ENCODE peak calls at places on chromosome 17, in eight cellular contexts. C is CD8-positive, alpha-beta memory T cell; D is left ventricle myocardium inferior; Y is A549; V is mesenchymal stem cell; E is tibial nerve; L is ovary; F is CD4-positive, CD25-positive, alpha-beta regulatory T cell. X is an unnamed sample.

GRCh38 chr17:72514888-72515287 is 394.1 kb downstream of the SOX9 start:
- DNase-seq in E (peak; percentile 11), D (peak; percentile 53), L (peak; percentile 76), C (no peak), F (no peak), Y (no peak), V (no peak), X (no peak)

GRCh38 chr17:77803726-77804125 is 154.8 kb upstream of the TNRC6C start:
- DNase-seq in E (no peak), L (no peak), Y (no peak), D (no peak), F (no peak), C (no peak), V (no peak), X (no peak)

GRCh38 chr17:41917957-41918391 is 777 bp downstream of the ACLY start:
- DNase-seq in L (peak; percentile 79), C (peak; percentile 44), V (peak; percentile 44), F (peak; percentile 26), D (peak; percentile 70), Y (no peak), E (peak; percentile 16), X (peak; percentile 32)

GRCh38 chr17:75722076-75722475 is 817 bp downstream of the ITGB4 start:
- DNase-seq in C (no peak), D (no peak), F (no peak), E (no peak), L (no peak), V (no peak), Y (no peak), X (no peak)

GRCh38 chr17:32875230-32875903 is 1.6 kb downstream of the MYO1D start:
- DNase-seq in Y (no peak), D (no peak), F (no peak), V (no peak), C (no peak), E (no peak), L (no peak), X (no peak)

GRCh38 chr17:41705271-41705991 is 6.7 kb upstream of the GAST start:
- DNase-seq in E (no peak), F (no peak), L (peak; percentile 70), D (no peak), Y (no peak), C (no peak), V (peak; percentile 74), X (no peak)

GRCh38 chr17:67362173-67362572 is 4.2 kb downstream of the PSMD12 start:
- DNase-seq in E (no peak), L (no peak), C (no peak), D (no peak), F (no peak), V (no peak), Y (no peak), X (no peak)

GRCh38 chr17:40422990-40423611 is 5.4 kb upstream of the TOP2A start:
- DNase-seq in C (no peak), E (no peak), F (no peak), L (no peak), D (no peak), Y (peak; percentile 65), V (peak; percentile 11), X (no peak)

GRCh38 chr17:7098802-7099459 is 15.7 kb downstream of the ASGR2 start:
- DNase-seq in C (no peak), D (no peak), F (no peak), L (no peak), E (no peak), V (no peak), Y (no peak), X (peak; percentile 60)

GRCh38 chr17:55407641-55408566 is 13.7 kb downstream of the MMD start:
- DNase-seq in Y (no peak), V (no peak), C (no peak), L (no peak), D (no peak), E (no peak), F (no peak), X (no peak)

GRCh38 chr17:31266042-31266441 is 31.0 kb downstream of the OMG start:
- DNase-seq in V (peak; percentile 9), L (no peak), C (no peak), E (no peak), Y (no peak), D (no peak), F (no peak), X (no peak)

GRCh38 chr17:76179496-76180467 is 38.7 kb upstream of the FOXJ1 start:
- DNase-seq in L (no peak), Y (no peak), E (no peak), C (no peak), D (no peak), V (peak; percentile 37), F (peak; percentile 15), X (no peak)

GRCh38 chr17:11446316-11446715 is 152.0 kb upstream of the DNAH9 start:
- DNase-seq in E (no peak), F (no peak), L (no peak), Y (no peak), C (no peak), V (no peak), D (no peak), X (no peak)

GRCh38 chr17:76318586-76318985 is 10.5 kb upstream of the QRICH2 start:
- DNase-seq in L (no peak), F (no peak), E (no peak), D (no peak), C (no peak), Y (no peak), V (no peak), X (no peak)

GRCh38 chr17:37671028-37671812 is 28.0 kb upstream of the DDX52 start:
- DNase-seq in F (no peak), C (no peak), V (no peak), D (no peak), Y (no peak), L (no peak), E (no peak), X (no peak)

GRCh38 chr17:66920426-66920825 is 44.1 kb upstream of the CACNG4 start:
- DNase-seq in Y (no peak), F (no peak), E (no peak), C (no peak), V (no peak), D (no peak), L (no peak), X (no peak)

GRCh38 chr17:16496820-16497489 is 5.0 kb upstream of the LRRC75A start:
- DNase-seq in Y (no peak), F (no peak), V (no peak), C (no peak), L (no peak), D (no peak), E (no peak), X (no peak)

GRCh38 chr17:83006515-83007455 is 72.6 kb upstream of the METRNL start:
- DNase-seq in C (no peak), V (no peak), F (no peak), D (no peak), Y (no peak), L (no peak), E (no peak), X (no peak)

GRCh38 chr17:14332331-14332730 is 31.4 kb downstream of the HS3ST3B1 start:
- DNase-seq in E (no peak), L (no peak), C (no peak), F (no peak), D (no peak), Y (no peak), V (no peak), X (no peak)

GRCh38 chr17:38824899-38825761 is at the start of gene CWC25:
- DNase-seq in D (peak; percentile 96), E (peak; percentile 99), Y (peak; percentile 90), C (peak; percentile 94), V (peak; percentile 97), L (peak; percentile 99), F (peak; percentile 90), X (peak; percentile 98)

DNA sequence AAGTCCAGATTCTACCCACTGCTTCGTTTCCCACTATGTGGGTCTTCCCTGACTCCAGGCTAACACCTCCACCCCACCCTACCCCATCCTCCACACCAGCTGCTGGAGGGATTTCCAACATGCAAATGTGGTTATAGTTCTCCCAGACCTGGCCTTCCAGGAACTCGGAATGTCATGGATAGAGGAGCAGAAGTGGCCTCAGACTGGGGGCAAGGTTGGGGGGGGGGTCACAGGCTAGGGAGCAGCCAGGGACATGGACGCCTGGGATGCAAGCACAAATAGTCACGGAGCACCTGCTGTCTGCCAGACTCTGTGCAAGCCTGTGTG is 2.0 kb downstream of the CAMKK1 start:
- DNase-seq in D (no peak), V (no peak), E (no peak), F (no peak), Y (no peak), C (no peak), L (no peak), X (no peak)
- H3K4me1 ChIP-seq in D (peaks cover 96% of the 10 kb centered on the region), V (peaks cover 73% of the 10 kb centered on the region), E (peaks cover 85% of the 10 kb centered on the region), F (peaks cover 42% of the 10 kb centered on the region), Y (peaks cover 77% of the 10 kb centered on the region), C (peaks cover 39% of the 10 kb centered on the region), L (peaks cover 24% of the 10 kb centered on the region), X (peaks cover 70% of the 10 kb centered on the region)

DNA sequence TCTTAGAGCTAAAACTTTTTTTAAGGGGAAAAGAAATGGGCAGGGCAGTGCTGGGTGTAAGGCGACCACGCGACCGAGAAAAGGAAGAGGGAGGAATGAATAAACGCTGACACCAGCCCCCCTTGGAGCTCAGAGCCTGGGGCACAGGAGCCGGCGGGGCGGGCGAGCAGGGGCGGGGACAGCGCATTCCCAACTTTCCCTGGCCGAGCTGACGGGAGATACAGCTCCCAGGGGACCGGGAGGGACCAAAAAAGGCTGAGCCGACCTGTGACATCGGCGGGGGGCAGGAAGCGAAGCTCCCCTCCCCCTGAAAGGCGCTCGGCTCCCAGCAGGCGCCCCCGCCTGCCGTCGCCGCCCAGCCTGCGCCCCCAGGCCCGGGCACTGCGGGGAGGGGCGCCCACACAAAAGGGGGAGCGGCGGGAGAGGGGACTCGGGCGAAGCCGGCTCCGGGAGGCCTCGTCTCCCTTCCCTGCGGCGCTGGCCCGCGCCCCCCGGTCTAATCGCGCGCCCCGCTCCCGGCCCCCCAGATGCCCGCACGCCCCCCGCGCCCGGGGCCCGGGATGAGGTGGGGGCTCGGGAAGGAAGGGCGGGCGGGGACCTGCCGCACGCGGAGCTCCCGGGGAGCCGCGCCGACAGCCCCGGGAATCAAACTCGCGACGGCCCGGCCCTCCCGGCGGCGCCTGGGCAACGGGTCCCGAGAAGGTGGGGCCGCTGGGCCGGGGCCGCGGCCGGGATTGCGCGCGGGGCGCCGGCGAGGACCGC is 610 bp downstream of the CUEDC1 start:
- DNase-seq in E (peak; percentile 67), C (no peak), V (peak; percentile 74), F (no peak), D (peak; percentile 91), L (peak; percentile 77), Y (peak; percentile 90), X (peak; percentile 94)
- H3K4me1 ChIP-seq in E (peaks cover 61% of the 10 kb centered on the region), C (peaks cover 14% of the 10 kb centered on the region), V (peaks cover 38% of the 10 kb centered on the region), F (peaks cover 25% of the 10 kb centered on the region), D (peaks cover 66% of the 10 kb centered on the region), L (peaks cover 6% of the 10 kb centered on the region), Y (peaks cover 67% of the 10 kb centered on the region), X (peaks cover 51% of the 10 kb centered on the region)

GRCh38 chr17:49452173-49452572 is 37.5 kb upstream of the PHB1 start:
- DNase-seq in Y (no peak), V (no peak), F (no peak), C (no peak), E (no peak), D (no peak), L (no peak), X (no peak)
- H3K4me1 ChIP-seq in Y (peaks cover 4% of the 10 kb centered on the region), V (peaks cover 2% of the 10 kb centered on the region), F (peaks cover 3% of the 10 kb centered on the region), C (peaks cover 9% of the 10 kb centered on the region), E (peaks cover 48% of the 10 kb centered on the region), D (peaks cover 5% of the 10 kb centered on the region), L (no peaks in the 10 kb centered on the region), X (no peaks in the 10 kb centered on the region)

DNA sequence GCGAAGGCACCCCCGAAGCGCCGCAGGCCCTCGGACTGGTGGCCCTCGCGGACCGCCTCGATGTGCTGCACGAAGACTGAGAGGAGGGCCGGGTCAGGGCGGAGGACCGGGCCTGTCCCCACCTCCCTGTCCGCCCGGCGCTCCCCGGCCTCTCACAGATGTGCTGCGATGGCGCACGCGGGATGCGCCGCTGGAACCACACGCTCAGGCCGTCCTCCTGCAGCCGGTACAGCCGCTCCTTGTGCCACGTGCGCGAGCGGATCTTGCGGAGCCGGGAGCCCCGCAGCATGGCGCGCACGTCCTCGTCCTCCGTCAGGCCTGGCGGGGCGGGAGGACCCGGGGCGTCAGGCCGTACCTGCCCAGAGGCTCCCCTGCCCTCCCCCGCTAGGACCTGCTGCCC is 11.3 kb downstream of the PLCD3 start:
- DNase-seq in L (no peak), F (no peak), V (no peak), E (no peak), C (no peak), Y (no peak), D (no peak), X (no peak)
- H3K4me1 ChIP-seq in L (peaks cover 12% of the 10 kb centered on the region), F (peaks cover 3% of the 10 kb centered on the region), V (peaks cover 28% of the 10 kb centered on the region), E (peaks cover 48% of the 10 kb centered on the region), C (no peaks in the 10 kb centered on the region), Y (peaks cover 48% of the 10 kb centered on the region), D (peaks cover 43% of the 10 kb centered on the region), X (peaks cover 24% of the 10 kb centered on the region)

X was measured in tibial artery.